ENCODE peak calls at places on chromosomes 12 and 14, in nine cellular contexts. B is stimulated activated CD4-positive, alpha-beta T cell treated with anti-CD3 and anti-CD28 coated beads, Interleukin-4, amount 100 ng/mL, for 4 hours; X is HEK293T; Z is AML-193; N is neural progenitor cell; F is activated CD4-positive, alpha-beta T cell treated with anti-CD3 and anti-CD28 coated beads, Interleukin-2, amount 50 U/mL, for 24 hours; P is memory B cell; O is activated naive CD4-positive, alpha-beta T cell treated with anti-CD3 and anti-CD28 coated beads, Interleukin-2, amount 50 U/mL, for 16 hours; C is NCI-H1436 treated with DMSO at 0.1 percent for 48 hours. S is an unnamed sample.

GRCh38 chr12:10497602-10498001 is 8.1 kb upstream of the EIF2S3B start:
- DNase-seq in B (no peak), X (peak), Z (no peak), N (no peak), F (no peak), P (no peak), O (peak), C (no peak), S (no peak)

GRCh38 chr14:49553892-49554291 is 32.3 kb downstream of the RPS29 start:
- DNase-seq in B (no peak), X (no peak), Z (no peak), N (no peak), F (no peak), P (no peak), O (no peak), C (no peak), S (no peak)

GRCh38 chr12:4133636-4134433 is 139.7 kb upstream of the CCND2 start:
- DNase-seq in B (no peak), X (no peak), Z (no peak), N (peak), F (no peak), P (no peak), O (no peak), C (no peak), S (no peak)

GRCh38 chr12:109529618-109530300 is 43.5 kb downstream of the MMAB start:
- DNase-seq in B (no peak), X (no peak), Z (no peak), N (peak), F (no peak), P (no peak), O (no peak), C (no peak), S (no peak)

GRCh38 chr14:61188196-61188595 is 92.9 kb downstream of the TMEM30B start:
- DNase-seq in B (no peak), X (no peak), Z (no peak), N (peak), F (no peak), P (no peak), O (no peak), C (no peak), S (no peak)

GRCh38 chr14:92489394-92490238 is 24.0 kb upstream of the RIN3 start:
- DNase-seq in B (no peak), X (no peak), Z (no peak), N (no peak), F (no peak), P (no peak), O (no peak), C (no peak), S (no peak)

GRCh38 chr12:26287666-26288408 is 92.5 kb downstream of the SSPN start:
- DNase-seq in B (no peak), X (no peak), Z (no peak), N (no peak), F (no peak), P (no peak), O (no peak), C (no peak), S (no peak)

GRCh38 chr14:52434955-52435354 is 117.3 kb downstream of the TXNDC16 start:
- DNase-seq in B (no peak), X (no peak), Z (no peak), N (no peak), F (no peak), P (no peak), O (no peak), C (no peak), S (no peak)

GRCh38 chr12:96400631-96401060 is 407 bp upstream of the CDK17 start:
- DNase-seq in B (no peak), X (no peak), Z (peak), N (no peak), F (no peak), P (no peak), O (no peak), C (no peak), S (no peak)

GRCh38 chr12:22635812-22636211 is 10.8 kb downstream of the ETNK1 start:
- DNase-seq in B (no peak), X (no peak), Z (no peak), N (no peak), F (no peak), P (no peak), O (no peak), C (no peak), S (no peak)

GRCh38 chr12:2115101-2115845 is 62.5 kb downstream of the CACNA1C start:
- DNase-seq in B (no peak), X (no peak), Z (no peak), N (no peak), F (no peak), P (no peak), O (no peak), C (no peak), S (no peak)

GRCh38 chr12:132168311-132169031 is 24.2 kb downstream of the NOC4L start:
- DNase-seq in B (no peak), X (no peak), Z (no peak), N (no peak), F (no peak), P (no peak), O (peak), C (no peak), S (no peak)

GRCh38 chr14:74754157-74754556 is 9.0 kb upstream of the YLPM1 start:
- DNase-seq in B (no peak), X (no peak), Z (no peak), N (no peak), F (no peak), P (no peak), O (no peak), C (no peak), S (no peak)

GRCh38 chr12:131065279-131065678 is 111.6 kb downstream of the ADGRD1 start:
- DNase-seq in B (no peak), X (no peak), Z (no peak), N (no peak), F (no peak), P (no peak), O (no peak), C (no peak), S (no peak)

GRCh38 chr14:105760691-105761344 is 234.4 kb downstream of the TMEM121 start:
- DNase-seq in B (no peak), X (no peak), Z (no peak), N (no peak), F (no peak), P (no peak), O (no peak), C (no peak), S (no peak)

GRCh38 chr14:20429801-20430669 is 5.9 kb downstream of the KLHL33 start:
- DNase-seq in B (no peak), X (no peak), Z (no peak), N (no peak), F (no peak), P (no peak), O (no peak), C (no peak), S (no peak)

GRCh38 chr14:54815016-54815415 is 87.6 kb downstream of the GCH1 start:
- DNase-seq in B (no peak), X (no peak), Z (no peak), N (no peak), F (no peak), P (no peak), O (no peak), C (no peak), S (no peak)

GRCh38 chr14:23209651-23210423 is 26.4 kb upstream of the SLC7A8 start:
- DNase-seq in B (no peak), X (no peak), Z (no peak), N (no peak), F (no peak), P (no peak), O (no peak), C (no peak), S (no peak)

GRCh38 chr12:125089083-125089482 is 23.8 kb downstream of the AACS start:
- DNase-seq in B (no peak), X (peak), Z (no peak), N (no peak), F (no peak), P (no peak), O (no peak), C (no peak), S (no peak)

GRCh38 chr12:113261847-113262470 is 40.7 kb downstream of the TPCN1 start:
- DNase-seq in B (peak), X (no peak), Z (peak), N (no peak), F (no peak), P (no peak), O (peak), C (no peak), S (no peak)

GRCh38 chr14:91223028-91223783 is 21.3 kb downstream of the GPR68 start:
- DNase-seq in B (no peak), X (no peak), Z (no peak), N (no peak), F (no peak), P (no peak), O (peak), C (no peak), S (no peak)

GRCh38 chr12:112285600-112286401 is 96.4 kb downstream of the HECTD4 start:
- DNase-seq in B (no peak), X (no peak), Z (no peak), N (no peak), F (no peak), P (no peak), O (no peak), C (no peak), S (no peak)

S was measured in GM12891.